ENCODE peak calls at places on chromosomes 13 and 19, in six cellular contexts. G is neural progenitor cell; I is CD8-positive, alpha-beta memory T cell; B is GM23248; R is aorta; K is mammary epithelial cell. Q is an unnamed sample.

GRCh38 chr19:1041835-1042685 is 2.2 kb downstream of the ABCA7 start:
- DNase-seq in B (peak; percentile 57), G (no peak), I (no peak), K (no peak), R (no peak), Q (no peak)

GRCh38 chr13:76825415-76825814 is 60.8 kb downstream of the KCTD12 start:
- DNase-seq in G (no peak), B (peak; percentile 30), I (no peak), K (no peak), R (no peak), Q (no peak)

GRCh38 chr19:53553865-53554791 is 16.2 kb downstream of the ZNF331 start:
- DNase-seq in G (no peak), K (peak; percentile 78), B (peak; percentile 95), R (peak; percentile 96), I (peak; percentile 96), Q (peak; percentile 91)

GRCh38 chr13:100547805-100548204 is 40.8 kb downstream of the GGACT start:
- DNase-seq in I (no peak), B (peak; percentile 11), R (no peak), K (peak; percentile 48), G (no peak), Q (no peak)

GRCh38 chr13:50643055-50643454 is 200.4 kb downstream of the DLEU7 start:
- DNase-seq in I (no peak), R (no peak), K (no peak), B (no peak), G (no peak), Q (no peak)

GRCh38 chr19:13748169-13748884 is 16.0 kb upstream of the MRI1 start:
- DNase-seq in I (no peak), K (peak; percentile 24), G (peak; percentile 31), B (peak; percentile 85), R (no peak), Q (peak; percentile 54)

GRCh38 chr19:30339624-30340525 is 32.3 kb upstream of the ZNF536 start:
- DNase-seq in R (no peak), I (no peak), K (no peak), B (no peak), G (no peak), Q (no peak)

GRCh38 chr19:3366104-3366760 is at the start of gene NFIC:
- DNase-seq in B (peak; percentile 92), K (peak; percentile 69), I (no peak), G (peak; percentile 54), R (peak; percentile 92), Q (no peak)

GRCh38 chr19:30691767-30692516 is 319.8 kb downstream of the ZNF536 start:
- DNase-seq in G (no peak), B (no peak), R (no peak), I (no peak), K (no peak), Q (no peak)

GRCh38 chr19:1182727-1183126 is 8.7 kb upstream of the SBNO2 start:
- DNase-seq in B (no peak), R (no peak), I (no peak), G (no peak), K (no peak), Q (no peak)

GRCh38 chr13:98129059-98129741 is 13.7 kb upstream of the FARP1 start:
- DNase-seq in B (peak; percentile 82), G (no peak), R (no peak), I (no peak), K (peak; percentile 44), Q (no peak)

GRCh38 chr19:47699360-47699917 is 13.8 kb upstream of the EHD2 start:
- DNase-seq in R (peak; percentile 84), G (peak; percentile 77), I (peak; percentile 36), K (no peak), B (peak; percentile 61), Q (peak; percentile 39)

GRCh38 chr13:83281666-83282065 is 600.6 kb downstream of the SLITRK1 start:
- DNase-seq in B (no peak), K (no peak), R (no peak), G (no peak), I (no peak), Q (no peak)

GRCh38 chr13:102400619-102401125 is 1.2 kb downstream of the FGF14 start:
- DNase-seq in K (peak; percentile 11), G (peak; percentile 47), R (peak; percentile 82), I (peak; percentile 9), B (peak; percentile 53), Q (no peak)

GRCh38 chr19:33134571-33135041 is 2.7 kb downstream of the WDR88 start:
- DNase-seq in I (peak; percentile 40), G (peak; percentile 50), R (no peak), B (no peak), K (no peak), Q (peak; percentile 66)

GRCh38 chr19:48660854-48661731 is 11.7 kb downstream of the NTN5 start:
- DNase-seq in G (peak; percentile 73), I (peak; percentile 87), R (peak; percentile 93), K (peak; percentile 83), B (peak; percentile 84), Q (peak; percentile 70)

GRCh38 chr13:66210677-66211076 is 1019.5 kb downstream of the PCDH9 start:
- DNase-seq in G (no peak), R (no peak), B (peak; percentile 5), K (no peak), I (no peak), Q (no peak)

GRCh38 chr13:101059803-101060202 is 356.5 kb downstream of the NALCN start:
- DNase-seq in G (no peak), I (no peak), K (no peak), B (no peak), R (no peak), Q (no peak)

GRCh38 chr13:99018418-99019180 is 40.7 kb upstream of the DOCK9 start:
- DNase-seq in K (peak; percentile 59), G (no peak), I (no peak), B (peak; percentile 50), R (no peak), Q (no peak)

GRCh38 chr13:49466240-49466914 is 22.3 kb downstream of the SETDB2 start:
- DNase-seq in K (no peak), I (no peak), R (no peak), B (no peak), G (no peak), Q (no peak)

GRCh38 chr19:40605201-40605971 is 4.2 kb downstream of the LTBP4 start:
- DNase-seq in I (peak; percentile 79), K (peak; percentile 95), B (peak; percentile 82), G (peak; percentile 79), R (peak; percentile 87), Q (peak; percentile 81)

GRCh38 chr19:34513767-34514166 is 32.2 kb downstream of the WTIP start:
- DNase-seq in R (no peak), B (no peak), I (no peak), G (no peak), K (no peak), Q (no peak)

GRCh38 chr19:7928334-7928706 is 2.4 kb upstream of the CTXN1 start:
- DNase-seq in R (no peak), G (no peak), B (peak; percentile 54), K (no peak), I (no peak), Q (no peak)
- H3K4me3 ChIP-seq in R (no peak overlapping the region), G (no peak overlapping the region), B (peak overlapping the region; percentile 51), K (no peak overlapping the region), I (no peak overlapping the region), Q (no peak overlapping the region)

DNA sequence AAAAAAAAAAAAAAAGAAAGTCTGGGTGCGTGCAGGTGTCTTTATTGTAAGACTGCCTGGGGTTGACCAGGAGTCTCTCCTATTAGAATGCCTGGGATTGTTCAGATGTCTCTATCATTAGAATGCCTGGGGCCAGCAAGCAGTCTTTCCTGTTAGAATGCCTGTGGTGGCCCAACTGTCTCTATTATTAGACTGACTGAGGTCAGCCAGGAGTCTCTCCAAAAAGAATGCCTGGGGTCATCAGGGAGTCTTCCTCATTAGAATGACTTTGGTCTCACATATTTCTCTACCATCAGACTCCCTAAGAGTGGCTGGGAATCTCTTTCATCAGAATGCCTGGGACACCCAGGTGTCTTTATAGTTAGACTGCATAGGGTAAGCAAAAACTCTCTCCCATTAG is 1577.5 kb downstream of the UQCRFS1 start:
- DNase-seq in I (no peak), B (no peak), R (no peak), G (no peak), K (no peak), Q (no peak)
- H3K9me3 ChIP-seq in I (no peaks in the 10 kb centered on the region), B (no peaks in the 10 kb centered on the region), R (peaks cover 7% of the 10 kb centered on the region), G (peaks cover 34% of the 10 kb centered on the region), K (peaks cover 10% of the 10 kb centered on the region), Q (peaks cover 53% of the 10 kb centered on the region)

GRCh38 chr19:5867201-5868136 is 2.9 kb downstream of the FUT5 start:
- DNase-seq in I (no peak), K (no peak), R (no peak), B (no peak), G (no peak), Q (no peak)
- H3K27ac ChIP-seq in I (no peak overlapping the region), K (no peak overlapping the region), R (no peak overlapping the region), B (no peak overlapping the region), G (no peak overlapping the region), Q (no peak overlapping the region)

DNA sequence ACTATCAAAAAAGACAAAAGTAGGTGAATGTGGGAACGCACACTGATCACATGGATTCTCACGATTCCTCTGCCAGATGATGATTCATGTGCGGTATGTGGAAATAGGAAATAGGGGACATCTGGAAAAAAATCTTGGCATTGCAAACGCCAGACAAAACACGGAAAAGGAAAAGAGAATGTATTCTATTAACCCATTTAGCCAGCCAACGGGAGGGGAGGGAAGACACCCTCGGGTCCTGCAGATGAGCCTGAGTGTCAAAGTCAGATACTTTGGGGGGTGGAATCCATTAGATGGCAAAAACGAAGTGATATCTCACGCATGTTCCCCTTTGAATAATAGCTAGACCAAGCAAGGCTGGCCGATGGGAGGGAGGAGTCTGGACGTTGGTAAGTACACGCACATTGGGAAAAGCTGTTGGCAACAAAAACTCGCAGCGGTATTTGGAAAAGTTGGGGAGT is 73.7 kb downstream of the COL4A1 start:
- DNase-seq in R (peak; percentile 75), B (peak; percentile 92), I (no peak), G (no peak), K (no peak), Q (no peak)
- H3K4me3 ChIP-seq in R (no peak overlapping the region), B (peak overlapping the region; percentile 68), I (no peak overlapping the region), G (no peak overlapping the region), K (no peak overlapping the region), Q (no peak overlapping the region)

DNA sequence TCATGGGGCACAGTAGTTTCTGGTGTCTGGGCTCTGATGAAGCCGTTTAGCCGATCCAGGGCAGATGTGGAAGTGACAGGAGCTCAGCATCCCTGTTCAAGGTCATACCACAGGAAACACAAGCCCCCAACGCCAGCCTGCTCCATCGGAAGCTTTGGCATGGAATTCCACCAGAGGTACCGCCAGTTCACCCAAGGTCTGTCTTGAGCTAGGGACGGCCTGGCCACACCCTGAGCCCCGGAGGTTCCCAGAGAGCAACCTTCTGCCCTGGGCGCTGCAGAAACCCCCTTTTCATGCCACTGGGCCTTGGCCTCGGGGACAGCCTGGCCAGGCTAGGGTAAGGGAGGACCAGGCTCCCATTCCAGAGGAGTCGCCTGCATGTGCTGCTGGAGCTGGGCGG is 39.4 kb upstream of the TPM4 start:
- DNase-seq in B (no peak), K (no peak), G (no peak), I (no peak), R (no peak), Q (no peak)
- H3K9me3 ChIP-seq in B (no peaks in the 10 kb centered on the region), K (no peaks in the 10 kb centered on the region), G (no peaks in the 10 kb centered on the region), I (no peaks in the 10 kb centered on the region), R (no peaks in the 10 kb centered on the region), Q (no peaks in the 10 kb centered on the region)

Q was measured in CD4-positive, CD25-positive, alpha-beta regulatory T cell.